ENCODE peak calls at places on chromosomes 3 and 15, in ten cellular contexts. One of them, this sample, is unnamed.

GRCh38 chr3:122926322-122926721 is 101.2 kb downstream of the SEMA5B start:
- DNase-seq in heart right ventricle: no peak
- DNase-seq in astrocyte: no peak
- DNase-seq in cardiac muscle cell: no peak
- DNase-seq in brain microvascular endothelial cell: no peak
- DNase-seq in Panc1: no peak
- DNase-seq in fibroblast of lung: no peak
- DNase-seq in IMR-90: no peak
- DNase-seq in tibial nerve: no peak
- DNase-seq in PC-3: no peak
- DNase-seq in this sample: no peak

GRCh38 chr3:79639855-79640254 is 127.9 kb downstream of the ROBO1 start:
- DNase-seq in tibial nerve: no peak
- DNase-seq in IMR-90: no peak
- DNase-seq in heart right ventricle: no peak
- DNase-seq in Panc1: no peak
- DNase-seq in cardiac muscle cell: no peak
- DNase-seq in PC-3: no peak
- DNase-seq in astrocyte: no peak
- DNase-seq in fibroblast of lung: no peak
- DNase-seq in brain microvascular endothelial cell: no peak
- DNase-seq in this sample: no peak

GRCh38 chr3:187782008-187782407 is 36.7 kb upstream of the BCL6 start:
- DNase-seq in IMR-90: no peak
- DNase-seq in cardiac muscle cell: no peak
- DNase-seq in tibial nerve: no peak
- DNase-seq in heart right ventricle: no peak
- DNase-seq in brain microvascular endothelial cell: no peak
- DNase-seq in astrocyte: no peak
- DNase-seq in Panc1: no peak
- DNase-seq in PC-3: no peak
- DNase-seq in fibroblast of lung: no peak
- DNase-seq in this sample: no peak

GRCh38 chr3:31043184-31043819 is 148.8 kb upstream of the GADL1 start:
- DNase-seq in Panc1: no peak
- DNase-seq in tibial nerve: no peak
- DNase-seq in cardiac muscle cell: peak; percentile 23
- DNase-seq in fibroblast of lung: peak; percentile 40
- DNase-seq in brain microvascular endothelial cell: no peak
- DNase-seq in astrocyte: no peak
- DNase-seq in IMR-90: peak; percentile 19
- DNase-seq in PC-3: peak; percentile 79
- DNase-seq in heart right ventricle: no peak
- DNase-seq in this sample: no peak

GRCh38 chr15:25543156-25543555 is 104.3 kb upstream of the UBE3A start:
- DNase-seq in cardiac muscle cell: peak; percentile 24
- DNase-seq in fibroblast of lung: peak; percentile 25
- DNase-seq in brain microvascular endothelial cell: no peak
- DNase-seq in astrocyte: peak; percentile 51
- DNase-seq in Panc1: no peak
- DNase-seq in heart right ventricle: peak; percentile 65
- DNase-seq in tibial nerve: peak; percentile 46
- DNase-seq in IMR-90: peak; percentile 39
- DNase-seq in PC-3: peak; percentile 44
- DNase-seq in this sample: no peak

GRCh38 chr15:33154366-33155166 is 39.9 kb downstream of the FMN1 start:
- DNase-seq in heart right ventricle: peak; percentile 26
- DNase-seq in cardiac muscle cell: peak; percentile 52
- DNase-seq in tibial nerve: peak; percentile 14
- DNase-seq in astrocyte: peak; percentile 87
- DNase-seq in fibroblast of lung: peak; percentile 87
- DNase-seq in brain microvascular endothelial cell: peak; percentile 51
- DNase-seq in Panc1: no peak
- DNase-seq in PC-3: no peak
- DNase-seq in IMR-90: peak; percentile 55
- DNase-seq in this sample: no peak

GRCh38 chr3:172135766-172136729 is 96.7 kb downstream of the FNDC3B start:
- DNase-seq in astrocyte: peak; percentile 71
- DNase-seq in tibial nerve: no peak
- DNase-seq in cardiac muscle cell: peak; percentile 79
- DNase-seq in brain microvascular endothelial cell: peak; percentile 48
- DNase-seq in IMR-90: peak; percentile 90
- DNase-seq in heart right ventricle: no peak
- DNase-seq in Panc1: no peak
- DNase-seq in fibroblast of lung: peak; percentile 66
- DNase-seq in PC-3: no peak
- DNase-seq in this sample: no peak

GRCh38 chr3:58383904-58384303 is 49.7 kb downstream of the PDHB start:
- DNase-seq in PC-3: peak; percentile 99
- DNase-seq in astrocyte: peak; percentile 100
- DNase-seq in fibroblast of lung: peak; percentile 95
- DNase-seq in Panc1: peak; percentile 73
- DNase-seq in brain microvascular endothelial cell: peak; percentile 96
- DNase-seq in heart right ventricle: no peak
- DNase-seq in IMR-90: peak; percentile 99
- DNase-seq in cardiac muscle cell: peak; percentile 97
- DNase-seq in tibial nerve: no peak
- DNase-seq in this sample: no peak

GRCh38 chr15:51736646-51737537 is 563 bp downstream of the LYSMD2 start:
- DNase-seq in cardiac muscle cell: peak; percentile 24
- DNase-seq in Panc1: no peak
- DNase-seq in tibial nerve: peak; percentile 20
- DNase-seq in PC-3: peak; percentile 32
- DNase-seq in brain microvascular endothelial cell: no peak
- DNase-seq in IMR-90: no peak
- DNase-seq in astrocyte: no peak
- DNase-seq in heart right ventricle: peak; percentile 26
- DNase-seq in fibroblast of lung: peak; percentile 12
- DNase-seq in this sample: peak; percentile 64

GRCh38 chr15:51737538-51738305 is at the start of gene LYSMD2:
- DNase-seq in fibroblast of lung: peak; percentile 40
- DNase-seq in Panc1: no peak
- DNase-seq in PC-3: peak; percentile 43
- DNase-seq in tibial nerve: peak; percentile 64
- DNase-seq in brain microvascular endothelial cell: peak; percentile 20
- DNase-seq in astrocyte: no peak
- DNase-seq in cardiac muscle cell: peak; percentile 76
- DNase-seq in IMR-90: peak; percentile 36
- DNase-seq in heart right ventricle: peak; percentile 86
- DNase-seq in this sample: peak; percentile 81

GRCh38 chr15:51736069-51736468 is 1.4 kb downstream of the LYSMD2 start:
- DNase-seq in tibial nerve: no peak
- DNase-seq in astrocyte: no peak
- DNase-seq in fibroblast of lung: no peak
- DNase-seq in PC-3: no peak
- DNase-seq in IMR-90: no peak
- DNase-seq in cardiac muscle cell: peak; percentile 37
- DNase-seq in brain microvascular endothelial cell: no peak
- DNase-seq in Panc1: no peak
- DNase-seq in heart right ventricle: no peak
- DNase-seq in this sample: no peak

GRCh38 chr15:51738553-51738952 is 1.1 kb upstream of the LYSMD2 start:
- DNase-seq in fibroblast of lung: no peak
- DNase-seq in brain microvascular endothelial cell: no peak
- DNase-seq in Panc1: no peak
- DNase-seq in tibial nerve: no peak
- DNase-seq in cardiac muscle cell: no peak
- DNase-seq in heart right ventricle: no peak
- DNase-seq in PC-3: no peak
- DNase-seq in astrocyte: no peak
- DNase-seq in IMR-90: no peak
- DNase-seq in this sample: no peak

DNA sequence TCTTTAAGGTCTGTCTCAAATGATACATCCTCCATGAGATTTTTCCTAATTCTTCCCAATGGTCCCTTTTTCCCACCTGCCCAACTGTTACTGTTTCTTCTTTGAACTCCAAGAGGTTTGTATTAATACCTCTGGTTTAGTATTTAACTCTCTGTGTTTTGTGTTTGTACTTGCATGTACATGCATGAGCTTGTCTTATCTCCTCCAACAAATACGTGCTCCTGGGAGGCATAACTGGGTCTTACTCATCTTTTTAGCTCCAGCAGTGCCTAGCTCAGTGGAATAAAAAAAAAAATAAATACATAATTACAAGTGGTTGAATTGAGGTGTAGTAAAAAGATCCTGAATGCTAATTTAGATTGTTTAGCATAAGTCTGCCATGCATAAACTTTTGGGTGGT is 1.6 kb upstream of the LYSMD2 start:
- DNase-seq in IMR-90: no peak
- DNase-seq in Panc1: no peak
- DNase-seq in brain microvascular endothelial cell: no peak
- DNase-seq in tibial nerve: no peak
- DNase-seq in PC-3: no peak
- DNase-seq in astrocyte: no peak
- DNase-seq in fibroblast of lung: no peak
- DNase-seq in cardiac muscle cell: no peak
- DNase-seq in heart right ventricle: no peak
- DNase-seq in this sample: no peak
- H3K27ac ChIP-seq in IMR-90: no peak overlapping the region
- H3K27ac ChIP-seq in Panc1: no peak overlapping the region
- H3K27ac ChIP-seq in brain microvascular endothelial cell: no peak overlapping the region
- H3K27ac ChIP-seq in tibial nerve: no peak overlapping the region
- H3K27ac ChIP-seq in PC-3: no peak overlapping the region
- H3K27ac ChIP-seq in astrocyte: no peak overlapping the region
- H3K27ac ChIP-seq in fibroblast of lung: no peak overlapping the region
- H3K27ac ChIP-seq in cardiac muscle cell: no peak overlapping the region
- H3K27ac ChIP-seq in heart right ventricle: no peak overlapping the region
- H3K27ac ChIP-seq in this sample: no peak overlapping the region

DNA sequence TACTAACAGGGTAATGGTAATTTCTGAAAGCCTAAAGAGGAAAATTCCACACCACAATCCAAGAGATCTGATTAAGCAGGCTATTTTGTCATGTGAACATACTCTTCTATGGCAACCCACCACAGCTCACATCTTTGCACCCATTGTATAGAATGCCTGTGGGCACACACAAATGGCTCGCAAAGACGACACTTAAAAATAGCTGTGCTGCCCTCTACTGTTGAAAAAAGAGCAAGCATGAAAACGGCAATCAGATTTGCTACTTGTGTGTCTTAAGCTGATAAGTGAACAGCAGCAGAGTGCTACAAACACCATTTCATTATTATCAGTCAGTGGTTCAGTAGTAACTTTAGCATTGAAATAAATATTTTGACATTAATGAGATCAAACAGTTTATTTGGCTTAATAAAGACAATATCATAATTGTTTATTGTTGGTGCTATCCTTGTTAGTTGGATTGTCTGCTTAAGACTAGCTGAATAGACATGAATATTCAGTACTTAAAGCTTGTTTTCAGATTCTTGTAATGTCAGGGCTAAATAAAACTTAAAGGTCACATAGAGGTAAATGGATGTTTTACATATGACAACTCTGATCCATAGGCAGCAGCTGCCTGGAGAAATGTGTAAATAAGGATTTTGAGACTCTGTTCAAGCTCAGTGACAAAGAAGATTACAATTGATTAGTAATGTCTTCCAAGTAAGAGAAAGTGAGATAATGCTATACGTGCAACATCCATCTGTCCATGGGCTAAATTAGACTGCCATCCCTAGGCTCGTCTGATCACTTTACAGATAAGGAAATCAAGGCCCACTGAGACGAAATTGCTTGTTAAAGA is 199.1 kb downstream of the LRRN1 start:
- DNase-seq in fibroblast of lung: peak; percentile 1
- DNase-seq in brain microvascular endothelial cell: peak; percentile 20
- DNase-seq in tibial nerve: no peak
- DNase-seq in cardiac muscle cell: peak; percentile 7
- DNase-seq in IMR-90: no peak
- DNase-seq in Panc1: peak; percentile 36
- DNase-seq in astrocyte: peak; percentile 38
- DNase-seq in PC-3: peak; percentile 61
- DNase-seq in heart right ventricle: no peak
- DNase-seq in this sample: no peak
- TF ChIP-seq CTCF in fibroblast of lung: no peak
- TF ChIP-seq CTCF in brain microvascular endothelial cell: peak; percentile 25
- TF ChIP-seq CTCF in tibial nerve: peak; percentile 13
- TF ChIP-seq CTCF in cardiac muscle cell: peak; percentile 16
- TF ChIP-seq CTCF in IMR-90: no peak
- TF ChIP-seq CTCF in Panc1: peak; percentile 58
- TF ChIP-seq CTCF in astrocyte: peak; percentile 65
- TF ChIP-seq CTCF in PC-3: peak; percentile 74
- TF ChIP-seq CTCF in heart right ventricle: peak; percentile 14
- TF ChIP-seq CTCF in this sample: no peak

GRCh38 chr3:4978966-4979400 is 254 bp upstream of the BHLHE40 start:
- DNase-seq in IMR-90: peak; percentile 99
- DNase-seq in fibroblast of lung: peak; percentile 96
- DNase-seq in brain microvascular endothelial cell: peak; percentile 99
- DNase-seq in astrocyte: peak; percentile 99
- DNase-seq in PC-3: peak; percentile 95
- DNase-seq in cardiac muscle cell: peak; percentile 99
- DNase-seq in Panc1: no peak
- DNase-seq in tibial nerve: peak; percentile 85
- DNase-seq in heart right ventricle: peak; percentile 97
- DNase-seq in this sample: peak; percentile 92

GRCh38 chr3:4978259-4978965 is 825 bp upstream of the BHLHE40 start:
- DNase-seq in cardiac muscle cell: peak; percentile 100
- DNase-seq in IMR-90: peak; percentile 97
- DNase-seq in Panc1: no peak
- DNase-seq in astrocyte: peak; percentile 98
- DNase-seq in PC-3: peak; percentile 98
- DNase-seq in brain microvascular endothelial cell: peak; percentile 98
- DNase-seq in tibial nerve: peak; percentile 88
- DNase-seq in fibroblast of lung: peak; percentile 96
- DNase-seq in heart right ventricle: peak; percentile 99
- DNase-seq in this sample: peak; percentile 97

GRCh38 chr3:4981160-4981687 is 2.0 kb downstream of the BHLHE40 start:
- DNase-seq in heart right ventricle: no peak
- DNase-seq in fibroblast of lung: peak; percentile 33
- DNase-seq in astrocyte: peak; percentile 39
- DNase-seq in IMR-90: peak; percentile 34
- DNase-seq in brain microvascular endothelial cell: peak; percentile 33
- DNase-seq in tibial nerve: no peak
- DNase-seq in PC-3: peak; percentile 45
- DNase-seq in cardiac muscle cell: peak; percentile 43
- DNase-seq in Panc1: no peak
- DNase-seq in this sample: no peak

GRCh38 chr3:4980229-4981159 is 1.3 kb downstream of the BHLHE40 start:
- DNase-seq in fibroblast of lung: peak; percentile 93
- DNase-seq in PC-3: peak; percentile 97
- DNase-seq in Panc1: no peak
- DNase-seq in brain microvascular endothelial cell: peak; percentile 86
- DNase-seq in cardiac muscle cell: peak; percentile 97
- DNase-seq in IMR-90: peak; percentile 92
- DNase-seq in astrocyte: peak; percentile 83
- DNase-seq in tibial nerve: peak; percentile 86
- DNase-seq in heart right ventricle: peak; percentile 96
- DNase-seq in this sample: peak; percentile 94

GRCh38 chr3:4979401-4980228 is at the start of gene BHLHE40:
- DNase-seq in brain microvascular endothelial cell: no peak
- DNase-seq in fibroblast of lung: peak; percentile 59
- DNase-seq in tibial nerve: no peak
- DNase-seq in Panc1: no peak
- DNase-seq in IMR-90: no peak
- DNase-seq in heart right ventricle: no peak
- DNase-seq in PC-3: no peak
- DNase-seq in astrocyte: no peak
- DNase-seq in cardiac muscle cell: peak; percentile 53
- DNase-seq in this sample: no peak
- H3K27me3 ChIP-seq in brain microvascular endothelial cell: no peaks in the 10 kb centered on the region
- H3K27me3 ChIP-seq in fibroblast of lung: no peaks in the 10 kb centered on the region
- H3K27me3 ChIP-seq in tibial nerve: no peaks in the 10 kb centered on the region
- H3K27me3 ChIP-seq in Panc1: no peaks in the 10 kb centered on the region
- H3K27me3 ChIP-seq in IMR-90: no peaks in the 10 kb centered on the region
- H3K27me3 ChIP-seq in heart right ventricle: no peaks in the 10 kb centered on the region
- H3K27me3 ChIP-seq in PC-3: no peaks in the 10 kb centered on the region
- H3K27me3 ChIP-seq in astrocyte: no peaks in the 10 kb centered on the region
- H3K27me3 ChIP-seq in cardiac muscle cell: no peaks in the 10 kb centered on the region
- H3K27me3 ChIP-seq in this sample: no peaks in the 10 kb centered on the region

GRCh38 chr3:195260286-195260905 is 10.6 kb downstream of the XXYLT1 start:
- DNase-seq in heart right ventricle: peak; percentile 32
- DNase-seq in IMR-90: no peak
- DNase-seq in brain microvascular endothelial cell: no peak
- DNase-seq in astrocyte: no peak
- DNase-seq in cardiac muscle cell: no peak
- DNase-seq in fibroblast of lung: no peak
- DNase-seq in PC-3: peak; percentile 43
- DNase-seq in Panc1: no peak
- DNase-seq in tibial nerve: no peak
- DNase-seq in this sample: peak; percentile 55
- H3K27ac ChIP-seq in heart right ventricle: peak overlapping the region; percentile 81
- H3K27ac ChIP-seq in IMR-90: peak overlapping the region; percentile 20
- H3K27ac ChIP-seq in brain microvascular endothelial cell: peak overlapping the region; percentile 4
- H3K27ac ChIP-seq in astrocyte: peak overlapping the region; percentile 12
- H3K27ac ChIP-seq in cardiac muscle cell: no peak overlapping the region
- H3K27ac ChIP-seq in fibroblast of lung: peak overlapping the region; percentile 10
- H3K27ac ChIP-seq in PC-3: no peak overlapping the region
- H3K27ac ChIP-seq in Panc1: peak overlapping the region; percentile 58
- H3K27ac ChIP-seq in tibial nerve: peak overlapping the region; percentile 38
- H3K27ac ChIP-seq in this sample: no peak overlapping the region